ENCODE peak calls at places on chromosomes 13 and 19, in seven cellular contexts. P, M, E, V, X, W and J are unnamed samples.

GRCh38 chr13:74825170-74825948 is 656.6 kb downstream of the TBC1D4 start:
- DNase-seq in P (no peak), M (no peak), E (no peak), V (no peak), X (no peak), W (peak), J (no peak)

GRCh38 chr13:74061939-74062595 is 72.1 kb downstream of the KLF12 start:
- DNase-seq in P (no peak), M (no peak), E (no peak), V (peak), X (no peak), W (no peak), J (no peak)

GRCh38 chr19:1816530-1817298 is 4.6 kb upstream of the ATP8B3 start:
- DNase-seq in P (no peak), M (no peak), E (no peak), V (no peak), X (peak), W (no peak), J (no peak)

GRCh38 chr19:29519146-29519545 is 6.6 kb upstream of the VSTM2B start:
- DNase-seq in P (no peak), M (no peak), E (no peak), V (no peak), X (no peak), W (no peak), J (no peak)

GRCh38 chr19:40578442-40578908 is 1.8 kb downstream of the SHKBP1 start:
- DNase-seq in P (no peak), M (no peak), E (no peak), V (no peak), X (no peak), W (peak), J (no peak)

GRCh38 chr19:3125900-3126524 is 9.8 kb upstream of the GNA15 start:
- DNase-seq in P (peak), M (peak), E (peak), V (peak), X (peak), W (peak), J (peak)

GRCh38 chr19:44603201-44603945 is 10.0 kb upstream of the IGSF23 start:
- DNase-seq in P (no peak), M (no peak), E (no peak), V (no peak), X (no peak), W (no peak), J (no peak)

GRCh38 chr19:48872884-48873475 is 759 bp downstream of the PPP1R15A start:
- DNase-seq in P (peak), M (peak), E (peak), V (peak), X (peak), W (peak), J (peak)

GRCh38 chr13:95500136-95500718 is 52.3 kb upstream of the CLDN10 start:
- DNase-seq in P (no peak), M (no peak), E (no peak), V (no peak), X (no peak), W (no peak), J (no peak)

GRCh38 chr13:94784066-94784465 is 71.7 kb upstream of the SOX21 start:
- DNase-seq in P (no peak), M (no peak), E (no peak), V (no peak), X (no peak), W (no peak), J (no peak)

GRCh38 chr19:27846944-27847343 is 1366.0 kb downstream of the UQCRFS1 start:
- DNase-seq in P (no peak), M (no peak), E (no peak), V (no peak), X (no peak), W (no peak), J (no peak)